ENCODE peak calls at places on chromosome 5, in six cellular contexts. One of them, this sample, is unnamed.

GRCh38 chr5:150618588-150619281 is 21.7 kb upstream of the SYNPO start:
- DNase-seq in Caco-2: no peak
- DNase-seq in A172: no peak
- DNase-seq in activated effector memory CD4-positive, alpha-beta T cell treated with anti-CD3 and anti-CD28 coated beads, Interleukin-2, amount 50 U/mL, for 16 hours: no peak
- DNase-seq in mucosa of gallbladder: no peak
- DNase-seq in T-helper 2 cell: no peak
- DNase-seq in this sample: no peak

GRCh38 chr5:150559701-150560100 is 51.8 kb downstream of the NDST1 start:
- DNase-seq in Caco-2: no peak
- DNase-seq in A172: peak; percentile 29
- DNase-seq in activated effector memory CD4-positive, alpha-beta T cell treated with anti-CD3 and anti-CD28 coated beads, Interleukin-2, amount 50 U/mL, for 16 hours: peak; percentile 37
- DNase-seq in mucosa of gallbladder: no peak
- DNase-seq in T-helper 2 cell: no peak
- DNase-seq in this sample: no peak

GRCh38 chr5:27026059-27026458 is 12.3 kb downstream of the CDH9 start:
- DNase-seq in Caco-2: no peak
- DNase-seq in A172: no peak
- DNase-seq in activated effector memory CD4-positive, alpha-beta T cell treated with anti-CD3 and anti-CD28 coated beads, Interleukin-2, amount 50 U/mL, for 16 hours: no peak
- DNase-seq in mucosa of gallbladder: no peak
- DNase-seq in T-helper 2 cell: no peak
- DNase-seq in this sample: no peak

GRCh38 chr5:59709833-59710232 is 183.7 kb downstream of the PDE4D start:
- DNase-seq in Caco-2: no peak
- DNase-seq in A172: peak; percentile 29
- DNase-seq in activated effector memory CD4-positive, alpha-beta T cell treated with anti-CD3 and anti-CD28 coated beads, Interleukin-2, amount 50 U/mL, for 16 hours: no peak
- DNase-seq in mucosa of gallbladder: peak; percentile 22
- DNase-seq in T-helper 2 cell: no peak
- DNase-seq in this sample: no peak

GRCh38 chr5:96868603-96869371 is 7.5 kb upstream of the ERAP2 start:
- DNase-seq in Caco-2: peak; percentile 59
- DNase-seq in A172: peak; percentile 74
- DNase-seq in activated effector memory CD4-positive, alpha-beta T cell treated with anti-CD3 and anti-CD28 coated beads, Interleukin-2, amount 50 U/mL, for 16 hours: no peak
- DNase-seq in mucosa of gallbladder: no peak
- DNase-seq in T-helper 2 cell: no peak
- DNase-seq in this sample: peak; percentile 36

GRCh38 chr5:959581-960531 is 48.7 kb upstream of the NKD2 start:
- DNase-seq in Caco-2: no peak
- DNase-seq in A172: no peak
- DNase-seq in activated effector memory CD4-positive, alpha-beta T cell treated with anti-CD3 and anti-CD28 coated beads, Interleukin-2, amount 50 U/mL, for 16 hours: peak; percentile 59
- DNase-seq in mucosa of gallbladder: no peak
- DNase-seq in T-helper 2 cell: no peak
- DNase-seq in this sample: no peak

GRCh38 chr5:178114325-178115135 is 1.2 kb downstream of the N4BP3 start:
- DNase-seq in Caco-2: no peak
- DNase-seq in A172: no peak
- DNase-seq in activated effector memory CD4-positive, alpha-beta T cell treated with anti-CD3 and anti-CD28 coated beads, Interleukin-2, amount 50 U/mL, for 16 hours: peak; percentile 78
- DNase-seq in mucosa of gallbladder: no peak
- DNase-seq in T-helper 2 cell: no peak
- DNase-seq in this sample: no peak

GRCh38 chr5:135693371-135693955 is 114.7 kb upstream of the CXCL14 start:
- DNase-seq in Caco-2: no peak
- DNase-seq in A172: no peak
- DNase-seq in activated effector memory CD4-positive, alpha-beta T cell treated with anti-CD3 and anti-CD28 coated beads, Interleukin-2, amount 50 U/mL, for 16 hours: no peak
- DNase-seq in mucosa of gallbladder: no peak
- DNase-seq in T-helper 2 cell: no peak
- DNase-seq in this sample: no peak

GRCh38 chr5:139666551-139666950 is 18.4 kb downstream of the CXXC5 start:
- DNase-seq in Caco-2: no peak
- DNase-seq in A172: no peak
- DNase-seq in activated effector memory CD4-positive, alpha-beta T cell treated with anti-CD3 and anti-CD28 coated beads, Interleukin-2, amount 50 U/mL, for 16 hours: no peak
- DNase-seq in mucosa of gallbladder: no peak
- DNase-seq in T-helper 2 cell: no peak
- DNase-seq in this sample: no peak

GRCh38 chr5:181205735-181206401 is 872 bp upstream of the TRIM7 start:
- DNase-seq in Caco-2: no peak
- DNase-seq in A172: no peak
- DNase-seq in activated effector memory CD4-positive, alpha-beta T cell treated with anti-CD3 and anti-CD28 coated beads, Interleukin-2, amount 50 U/mL, for 16 hours: no peak
- DNase-seq in mucosa of gallbladder: no peak
- DNase-seq in T-helper 2 cell: no peak
- DNase-seq in this sample: no peak

GRCh38 chr5:139744471-139745120 is 51.0 kb upstream of the PSD2 start:
- DNase-seq in Caco-2: no peak
- DNase-seq in A172: no peak
- DNase-seq in activated effector memory CD4-positive, alpha-beta T cell treated with anti-CD3 and anti-CD28 coated beads, Interleukin-2, amount 50 U/mL, for 16 hours: no peak
- DNase-seq in mucosa of gallbladder: no peak
- DNase-seq in T-helper 2 cell: no peak
- DNase-seq in this sample: no peak

GRCh38 chr5:45697211-45697610 is 1.0 kb upstream of the HCN1 start:
- DNase-seq in Caco-2: no peak
- DNase-seq in A172: no peak
- DNase-seq in activated effector memory CD4-positive, alpha-beta T cell treated with anti-CD3 and anti-CD28 coated beads, Interleukin-2, amount 50 U/mL, for 16 hours: no peak
- DNase-seq in mucosa of gallbladder: no peak
- DNase-seq in T-helper 2 cell: no peak
- DNase-seq in this sample: no peak

GRCh38 chr5:87400305-87400899 is 12.3 kb downstream of the CCNH start:
- DNase-seq in Caco-2: no peak
- DNase-seq in A172: peak; percentile 48
- DNase-seq in activated effector memory CD4-positive, alpha-beta T cell treated with anti-CD3 and anti-CD28 coated beads, Interleukin-2, amount 50 U/mL, for 16 hours: no peak
- DNase-seq in mucosa of gallbladder: no peak
- DNase-seq in T-helper 2 cell: no peak
- DNase-seq in this sample: no peak

GRCh38 chr5:1568201-1568979 is 44.6 kb upstream of the LPCAT1 start:
- DNase-seq in Caco-2: peak; percentile 57
- DNase-seq in A172: peak; percentile 82
- DNase-seq in activated effector memory CD4-positive, alpha-beta T cell treated with anti-CD3 and anti-CD28 coated beads, Interleukin-2, amount 50 U/mL, for 16 hours: no peak
- DNase-seq in mucosa of gallbladder: peak; percentile 78
- DNase-seq in T-helper 2 cell: no peak
- DNase-seq in this sample: no peak

GRCh38 chr5:10566556-10567068 is 2.7 kb downstream of the ANKRD33B start:
- DNase-seq in Caco-2: no peak
- DNase-seq in A172: no peak
- DNase-seq in activated effector memory CD4-positive, alpha-beta T cell treated with anti-CD3 and anti-CD28 coated beads, Interleukin-2, amount 50 U/mL, for 16 hours: no peak
- DNase-seq in mucosa of gallbladder: no peak
- DNase-seq in T-helper 2 cell: no peak
- DNase-seq in this sample: no peak

GRCh38 chr5:1892685-1893445 is 10.1 kb upstream of the IRX4 start:
- DNase-seq in Caco-2: no peak
- DNase-seq in A172: no peak
- DNase-seq in activated effector memory CD4-positive, alpha-beta T cell treated with anti-CD3 and anti-CD28 coated beads, Interleukin-2, amount 50 U/mL, for 16 hours: no peak
- DNase-seq in mucosa of gallbladder: no peak
- DNase-seq in T-helper 2 cell: no peak
- DNase-seq in this sample: no peak

GRCh38 chr5:142871056-142871879 is 101.1 kb downstream of the ARHGAP26 start:
- DNase-seq in Caco-2: no peak
- DNase-seq in A172: no peak
- DNase-seq in activated effector memory CD4-positive, alpha-beta T cell treated with anti-CD3 and anti-CD28 coated beads, Interleukin-2, amount 50 U/mL, for 16 hours: no peak
- DNase-seq in mucosa of gallbladder: peak; percentile 81
- DNase-seq in T-helper 2 cell: no peak
- DNase-seq in this sample: no peak

GRCh38 chr5:1800470-1801060 is 642 bp upstream of the NDUFS6 start:
- DNase-seq in Caco-2: no peak
- DNase-seq in A172: no peak
- DNase-seq in activated effector memory CD4-positive, alpha-beta T cell treated with anti-CD3 and anti-CD28 coated beads, Interleukin-2, amount 50 U/mL, for 16 hours: peak; percentile 73
- DNase-seq in mucosa of gallbladder: peak; percentile 14
- DNase-seq in T-helper 2 cell: no peak
- DNase-seq in this sample: no peak

GRCh38 chr5:39395521-39395920 is 29.3 kb downstream of the DAB2 start:
- DNase-seq in Caco-2: no peak
- DNase-seq in A172: no peak
- DNase-seq in activated effector memory CD4-positive, alpha-beta T cell treated with anti-CD3 and anti-CD28 coated beads, Interleukin-2, amount 50 U/mL, for 16 hours: no peak
- DNase-seq in mucosa of gallbladder: no peak
- DNase-seq in T-helper 2 cell: no peak
- DNase-seq in this sample: no peak

GRCh38 chr5:112551437-112552018 is 132.5 kb upstream of the EPB41L4A start:
- DNase-seq in Caco-2: peak; percentile 58
- DNase-seq in A172: peak; percentile 45
- DNase-seq in activated effector memory CD4-positive, alpha-beta T cell treated with anti-CD3 and anti-CD28 coated beads, Interleukin-2, amount 50 U/mL, for 16 hours: no peak
- DNase-seq in mucosa of gallbladder: peak; percentile 59
- DNase-seq in T-helper 2 cell: no peak
- DNase-seq in this sample: peak; percentile 28

GRCh38 chr5:75091597-75091996 is 39.2 kb upstream of the GCNT4 start:
- DNase-seq in Caco-2: no peak
- DNase-seq in A172: peak; percentile 63
- DNase-seq in activated effector memory CD4-positive, alpha-beta T cell treated with anti-CD3 and anti-CD28 coated beads, Interleukin-2, amount 50 U/mL, for 16 hours: no peak
- DNase-seq in mucosa of gallbladder: no peak
- DNase-seq in T-helper 2 cell: no peak
- DNase-seq in this sample: no peak

GRCh38 chr5:140690376-140690932 is 716 bp downstream of the HARS1 start:
- DNase-seq in Caco-2: no peak
- DNase-seq in A172: peak; percentile 27
- DNase-seq in activated effector memory CD4-positive, alpha-beta T cell treated with anti-CD3 and anti-CD28 coated beads, Interleukin-2, amount 50 U/mL, for 16 hours: no peak
- DNase-seq in mucosa of gallbladder: no peak
- DNase-seq in T-helper 2 cell: no peak
- DNase-seq in this sample: no peak

GRCh38 chr5:74342948-74343682 is 297.4 kb downstream of the ENC1 start:
- DNase-seq in Caco-2: no peak
- DNase-seq in A172: peak; percentile 21
- DNase-seq in activated effector memory CD4-positive, alpha-beta T cell treated with anti-CD3 and anti-CD28 coated beads, Interleukin-2, amount 50 U/mL, for 16 hours: no peak
- DNase-seq in mucosa of gallbladder: no peak
- DNase-seq in T-helper 2 cell: no peak
- DNase-seq in this sample: no peak

GRCh38 chr5:97121848-97122247 is 20.6 kb downstream of the LIX1 start:
- DNase-seq in Caco-2: no peak
- DNase-seq in A172: no peak
- DNase-seq in activated effector memory CD4-positive, alpha-beta T cell treated with anti-CD3 and anti-CD28 coated beads, Interleukin-2, amount 50 U/mL, for 16 hours: no peak
- DNase-seq in mucosa of gallbladder: no peak
- DNase-seq in T-helper 2 cell: no peak
- DNase-seq in this sample: no peak

GRCh38 chr5:149073217-149073616 is 10.4 kb upstream of the SH3TC2 start:
- DNase-seq in Caco-2: no peak
- DNase-seq in A172: peak; percentile 60
- DNase-seq in activated effector memory CD4-positive, alpha-beta T cell treated with anti-CD3 and anti-CD28 coated beads, Interleukin-2, amount 50 U/mL, for 16 hours: no peak
- DNase-seq in mucosa of gallbladder: no peak
- DNase-seq in T-helper 2 cell: no peak
- DNase-seq in this sample: no peak

GRCh38 chr5:169064093-169064492 is 236.8 kb downstream of the SLIT3 start:
- DNase-seq in Caco-2: no peak
- DNase-seq in A172: peak; percentile 22
- DNase-seq in activated effector memory CD4-positive, alpha-beta T cell treated with anti-CD3 and anti-CD28 coated beads, Interleukin-2, amount 50 U/mL, for 16 hours: no peak
- DNase-seq in mucosa of gallbladder: no peak
- DNase-seq in T-helper 2 cell: no peak
- DNase-seq in this sample: no peak